ENCODE peak calls at places on chromosomes 16 and 17, in six cellular contexts. E is HCT116; O is transverse colon; B is small intestine; V is CD4-positive, CD25-positive, alpha-beta regulatory T cell; S is cardiac muscle cell. N is an unnamed sample.

GRCh38 chr17:81065500-81065899 is 30.5 kb downstream of the BAIAP2 start:
- DNase-seq in E (no peak), O (no peak), B (peak; percentile 43), V (no peak), S (no peak), N (no peak)

GRCh38 chr17:50487213-50488096 is 8.8 kb downstream of the RSAD1 start:
- DNase-seq in E (no peak), O (no peak), B (no peak), V (no peak), S (no peak), N (no peak)

GRCh38 chr16:79329967-79330366 is 270.6 kb downstream of the MAF start:
- DNase-seq in E (no peak), O (peak; percentile 18), B (peak; percentile 69), V (no peak), S (no peak), N (no peak)

GRCh38 chr16:89530401-89531381 is 22.5 kb downstream of the SPG7 start:
- DNase-seq in E (no peak), O (no peak), B (no peak), V (no peak), S (no peak), N (no peak)

GRCh38 chr16:25066747-25067631 is 44.6 kb upstream of the LCMT1 start:
- DNase-seq in E (no peak), O (peak; percentile 88), B (peak; percentile 74), V (peak; percentile 78), S (peak; percentile 77), N (peak; percentile 61)

GRCh38 chr17:36920032-36921000 is 17.0 kb upstream of the LHX1 start:
- DNase-seq in E (peak; percentile 43), O (no peak), B (no peak), V (no peak), S (no peak), N (no peak)

GRCh38 chr17:31387438-31387837 is 4.0 kb upstream of the RAB11FIP4 start:
- DNase-seq in E (no peak), O (no peak), B (no peak), V (no peak), S (no peak), N (no peak)

GRCh38 chr16:10256855-10257641 is 74.8 kb upstream of the GRIN2A start:
- DNase-seq in E (no peak), O (peak; percentile 26), B (peak; percentile 80), V (peak; percentile 7), S (peak; percentile 54), N (no peak)

GRCh38 chr16:89453662-89454321 is 36.6 kb downstream of the ANKRD11 start:
- DNase-seq in E (no peak), O (no peak), B (peak; percentile 62), V (no peak), S (peak; percentile 52), N (no peak)

GRCh38 chr17:19238167-19238505 is 970 bp downstream of the EPN2 start:
- DNase-seq in E (no peak), O (peak; percentile 55), B (no peak), V (no peak), S (no peak), N (no peak)

GRCh38 chr16:22751104-22751667 is 62.8 kb upstream of the HS3ST2 start:
- DNase-seq in E (no peak), O (no peak), B (no peak), V (no peak), S (no peak), N (no peak)

GRCh38 chr17:4968916-4969550 is 1.4 kb upstream of the SPAG7 start:
- DNase-seq in E (no peak), O (no peak), B (no peak), V (no peak), S (peak; percentile 96), N (peak; percentile 15)

GRCh38 chr16:84920333-84920732 is 91.0 kb downstream of the ZDHHC7 start:
- DNase-seq in E (no peak), O (no peak), B (no peak), V (no peak), S (no peak), N (no peak)

GRCh38 chr17:57203076-57203475 is 53.2 kb upstream of the MSI2 start:
- DNase-seq in E (no peak), O (no peak), B (no peak), V (no peak), S (no peak), N (no peak)

GRCh38 chr17:13106171-13106570 is 88.3 kb upstream of the ELAC2 start:
- DNase-seq in E (no peak), O (no peak), B (no peak), V (no peak), S (no peak), N (no peak)

GRCh38 chr16:66742409-66742808 is 9.0 kb downstream of the DYNC1LI2 start:
- DNase-seq in E (no peak), O (no peak), B (no peak), V (no peak), S (peak; percentile 28), N (no peak)
- H3K27ac ChIP-seq in E (no peak overlapping the region), O (peak overlapping the region; percentile 90), B (no peak overlapping the region), V (no peak overlapping the region), S (no peak overlapping the region), N (no peak overlapping the region)

DNA sequence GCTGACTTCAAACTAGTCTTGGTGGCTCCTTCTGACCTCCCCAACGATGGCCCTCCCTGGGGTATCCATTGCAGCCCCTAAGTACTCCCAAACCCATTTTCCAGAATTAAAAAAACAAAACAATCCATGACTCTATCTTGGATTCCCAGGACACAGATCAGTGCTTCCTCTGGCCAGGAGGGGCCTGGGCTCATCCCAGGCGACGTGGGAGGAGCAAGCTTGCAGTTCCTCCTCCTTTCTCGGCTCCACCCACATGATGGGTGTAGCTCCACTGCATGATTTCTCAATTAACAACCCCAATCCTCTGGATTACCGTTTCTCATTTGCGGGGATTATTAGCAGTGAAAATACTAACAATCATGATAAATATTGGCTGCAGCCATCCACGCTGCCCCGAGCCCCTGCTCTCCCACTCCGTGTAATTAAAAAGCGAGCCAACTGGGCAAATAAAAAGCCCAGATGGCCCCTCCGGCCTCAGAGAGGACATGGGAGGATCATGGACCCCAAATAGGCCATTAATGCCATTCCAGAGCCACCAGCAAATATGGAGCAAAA is 46.4 kb upstream of the SDK2 start:
- DNase-seq in E (no peak), O (no peak), B (no peak), V (no peak), S (no peak), N (no peak)
- H3K27ac ChIP-seq in E (no peak overlapping the region), O (no peak overlapping the region), B (no peak overlapping the region), V (no peak overlapping the region), S (no peak overlapping the region), N (no peak overlapping the region)

GRCh38 chr17:40113961-40114272 is 7.9 kb upstream of the MSL1 start:
- DNase-seq in E (no peak), O (no peak), B (no peak), V (no peak), S (peak; percentile 38), N (no peak)

GRCh38 chr17:40121886-40122465 is at the start of gene MSL1:
- DNase-seq in E (no peak), O (peak; percentile 91), B (peak; percentile 84), V (peak; percentile 81), S (peak; percentile 88), N (no peak)

GRCh38 chr17:40121191-40121885 is 433 bp upstream of the MSL1 start:
- DNase-seq in E (no peak), O (peak; percentile 59), B (no peak), V (no peak), S (peak; percentile 70), N (peak; percentile 29)

GRCh38 chr17:40115101-40115436 is 6.7 kb upstream of the MSL1 start:
- DNase-seq in E (no peak), O (no peak), B (no peak), V (no peak), S (no peak), N (no peak)

DNA sequence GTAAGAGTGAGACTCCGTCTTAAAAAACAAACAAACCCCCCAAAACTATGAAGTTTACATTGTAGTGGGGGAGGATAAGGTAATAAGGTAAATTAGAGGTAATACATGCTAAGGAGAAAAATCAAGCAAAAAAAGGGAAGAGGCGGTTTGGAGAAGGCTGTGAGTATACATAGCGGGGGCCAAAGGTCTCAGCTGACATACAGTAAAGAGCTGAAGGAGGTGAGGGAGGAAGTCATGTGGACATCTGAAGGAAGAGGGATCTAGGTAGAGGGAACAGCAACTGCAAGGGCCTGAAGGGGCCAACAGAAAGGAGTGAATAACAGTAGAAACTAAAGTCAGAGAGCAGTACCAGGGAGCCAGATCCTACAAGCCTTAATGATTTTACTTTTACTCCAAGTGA is 3.7 kb upstream of the MSL1 start:
- DNase-seq in E (no peak), O (no peak), B (no peak), V (no peak), S (no peak), N (no peak)
- H3K27ac ChIP-seq in E (no peak overlapping the region), O (no peak overlapping the region), B (no peak overlapping the region), V (no peak overlapping the region), S (no peak overlapping the region), N (peak overlapping the region; percentile 42)

GRCh38 chr17:77327566-77328463 is 187.0 kb downstream of the SEC14L1 start:
- DNase-seq in E (no peak), O (peak; percentile 36), B (peak; percentile 82), V (no peak), S (no peak), N (no peak)
- H3K27ac ChIP-seq in E (no peak overlapping the region), O (peak overlapping the region; percentile 87), B (no peak overlapping the region), V (no peak overlapping the region), S (no peak overlapping the region), N (no peak overlapping the region)

GRCh38 chr16:67246945-67247697 is at the start of gene FHOD1:
- DNase-seq in E (peak; percentile 83), O (peak; percentile 100), B (peak; percentile 96), V (peak; percentile 93), S (peak; percentile 97), N (peak; percentile 86)
- H3K27ac ChIP-seq in E (peak within 1 kb of the TSS; percentile 92), O (peak within 1 kb of the TSS; percentile 94), B (peak within 1 kb of the TSS; percentile 60), V (peak within 1 kb of the TSS; percentile 68), S (peak within 1 kb of the TSS; percentile 97), N (peak within 1 kb of the TSS; percentile 17)

GRCh38 chr16:35599429-35600165 is 2140.2 kb downstream of the TP53TG3F start:
- DNase-seq in E (no peak), O (no peak), B (no peak), V (no peak), S (no peak), N (no peak)
- H3K27ac ChIP-seq in E (peak overlapping the region; percentile 41), O (no peak overlapping the region), B (no peak overlapping the region), V (no peak overlapping the region), S (no peak overlapping the region), N (peak overlapping the region; percentile 39)

DNA sequence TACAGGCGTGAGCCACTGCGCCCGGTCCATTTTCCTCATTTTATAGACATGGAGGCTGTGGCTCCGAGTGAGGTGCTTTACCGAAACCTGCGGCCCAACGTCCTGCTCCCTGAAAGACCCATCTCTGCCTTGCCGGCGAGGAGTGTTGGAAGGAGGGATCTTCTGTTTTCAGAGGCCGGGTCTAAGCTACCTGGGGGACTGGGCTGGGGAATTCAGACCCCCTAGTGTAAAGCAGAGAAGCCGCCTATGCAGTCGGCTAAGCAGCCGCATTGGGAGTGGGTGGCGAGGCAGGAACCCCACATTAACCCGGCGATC is 16.3 kb downstream of the MEOX1 start:
- DNase-seq in E (no peak), O (no peak), B (no peak), V (no peak), S (no peak), N (no peak)
- H3K27ac ChIP-seq in E (no peak overlapping the region), O (peak overlapping the region; percentile 65), B (no peak overlapping the region), V (no peak overlapping the region), S (no peak overlapping the region), N (no peak overlapping the region)

GRCh38 chr16:60815033-60815432 is 1221.2 kb downstream of the CDH8 start:
- DNase-seq in E (no peak), O (no peak), B (no peak), V (no peak), S (no peak), N (no peak)
- H3K27ac ChIP-seq in E (no peak overlapping the region), O (no peak overlapping the region), B (no peak overlapping the region), V (no peak overlapping the region), S (no peak overlapping the region), N (no peak overlapping the region)